ENCODE peak calls at places on chromosome 13, in five cellular contexts. V is ovary, X is OCI-LY7, T is esophagus muscularis mucosa, F is left ventricle myocardium inferior. D is an unnamed sample. For H3K36me3, the result is how much of the 10 kb centered on the place peaks cover.

GRCh38 chr13:29441301-29441700 is 154.2 kb downstream of the SLC7A1 start:
- DNase-seq in V (no peak), X (no peak), T (peak), F (no peak), D (no peak)

GRCh38 chr13:96994030-96994848 is at the start of gene OXGR1:
- DNase-seq in V (no peak), X (no peak), T (no peak), F (no peak), D (no peak)

GRCh38 chr13:105735269-105735668 is 800.2 kb downstream of the EFNB2 start:
- DNase-seq in V (no peak), X (no peak), T (no peak), F (no peak), D (no peak)

GRCh38 chr13:114099918-114100445 is 32.4 kb downstream of the RASA3 start:
- DNase-seq in V (no peak), X (peak), T (no peak), F (no peak), D (no peak)

GRCh38 chr13:111429064-111429558 is 108.7 kb downstream of the TEX29 start:
- DNase-seq in V (no peak), X (peak), T (no peak), F (no peak), D (no peak)

GRCh38 chr13:40318366-40318765 is 348.1 kb downstream of the FOXO1 start:
- DNase-seq in V (peak), X (peak), T (peak), F (peak), D (no peak)

GRCh38 chr13:34035676-34036325 is 217.9 kb downstream of the RFC3 start:
- DNase-seq in V (no peak), X (no peak), T (no peak), F (no peak), D (no peak)

GRCh38 chr13:40777166-40777956 is 6.4 kb upstream of the MRPS31 start:
- DNase-seq in V (no peak), X (peak), T (no peak), F (no peak), D (no peak)

GRCh38 chr13:26558912-26559485 is 1.5 kb downstream of the WASF3 start:
- DNase-seq in V (no peak), X (no peak), T (no peak), F (no peak), D (no peak)

GRCh38 chr13:102091231-102091630 is 310.6 kb downstream of the FGF14 start:
- DNase-seq in V (no peak), X (no peak), T (no peak), F (no peak), D (no peak)

GRCh38 chr13:21012841-21013681 is 48.3 kb downstream of the LATS2 start:
- DNase-seq in V (no peak), X (no peak), T (no peak), F (no peak), D (no peak)

GRCh38 chr13:66660013-66660804 is 569.9 kb downstream of the PCDH9 start:
- DNase-seq in V (no peak), X (peak), T (no peak), F (no peak), D (no peak)

GRCh38 chr13:75547917-75548316 is 1.7 kb upstream of the UCHL3 start:
- DNase-seq in V (no peak), X (no peak), T (no peak), F (no peak), D (no peak)

GRCh38 chr13:105202384-105202783 is 1333.1 kb downstream of the EFNB2 start:
- DNase-seq in V (no peak), X (no peak), T (no peak), F (no peak), D (no peak)

DNA sequence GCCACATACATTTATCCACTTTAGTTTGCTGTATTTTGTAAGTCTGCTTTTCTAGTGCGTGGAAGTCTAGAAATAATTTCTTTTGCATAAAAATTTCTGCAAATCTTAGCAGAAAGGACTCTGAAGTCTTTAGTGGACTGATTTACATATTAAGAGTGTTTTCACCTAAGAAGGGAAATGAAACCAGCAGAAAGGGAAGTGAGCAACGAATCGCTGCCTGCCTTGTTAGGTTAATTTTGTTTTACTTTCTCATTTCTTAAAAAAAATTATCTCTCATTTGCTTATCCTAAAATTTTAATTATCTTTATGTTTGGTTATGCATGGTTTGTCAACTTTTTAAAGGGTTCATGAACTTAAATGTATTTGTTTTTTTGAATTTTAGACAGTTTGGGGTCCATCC is 767 bp upstream of the GPR18 start:
- DNase-seq in V (no peak), X (peak), T (no peak), F (no peak), D (no peak)
- H3K27ac ChIP-seq in V (no peak), X (peak), T (no peak), F (no peak), D (peak)

GRCh38 chr13:50951366-50951765 is 41.8 kb downstream of the RNASEH2B start:
- DNase-seq in V (no peak), X (no peak), T (no peak), F (no peak), D (no peak)
- H3K36me3 ChIP-seq in V (under half), X (half or more), T (under half), F (under half), D (under half)

GRCh38 chr13:109332501-109333499 is 453.6 kb downstream of the IRS2 start:
- DNase-seq in V (no peak), X (no peak), T (peak), F (no peak), D (no peak)

GRCh38 chr13:109331898-109332297 is 454.5 kb downstream of the IRS2 start:
- DNase-seq in V (no peak), X (no peak), T (no peak), F (no peak), D (no peak)

GRCh38 chr13:109333893-109334651 is 452.3 kb downstream of the IRS2 start:
- DNase-seq in V (no peak), X (no peak), T (no peak), F (no peak), D (no peak)

GRCh38 chr13:109330941-109331340 is 455.4 kb downstream of the IRS2 start:
- DNase-seq in V (no peak), X (no peak), T (no peak), F (no peak), D (no peak)

GRCh38 chr13:109336730-109337129 is 449.7 kb downstream of the IRS2 start:
- DNase-seq in V (no peak), X (no peak), T (no peak), F (no peak), D (no peak)
- H3K27ac ChIP-seq in V (no peak), X (no peak), T (no peak), F (no peak), D (no peak)

GRCh38 chr13:48068036-48068435 is 26.9 kb downstream of the MED4 start:
- DNase-seq in V (no peak), X (no peak), T (no peak), F (no peak), D (no peak)
- H3K36me3 ChIP-seq in V (under half), X (half or more), T (half or more), F (half or more), D (half or more)

DNA sequence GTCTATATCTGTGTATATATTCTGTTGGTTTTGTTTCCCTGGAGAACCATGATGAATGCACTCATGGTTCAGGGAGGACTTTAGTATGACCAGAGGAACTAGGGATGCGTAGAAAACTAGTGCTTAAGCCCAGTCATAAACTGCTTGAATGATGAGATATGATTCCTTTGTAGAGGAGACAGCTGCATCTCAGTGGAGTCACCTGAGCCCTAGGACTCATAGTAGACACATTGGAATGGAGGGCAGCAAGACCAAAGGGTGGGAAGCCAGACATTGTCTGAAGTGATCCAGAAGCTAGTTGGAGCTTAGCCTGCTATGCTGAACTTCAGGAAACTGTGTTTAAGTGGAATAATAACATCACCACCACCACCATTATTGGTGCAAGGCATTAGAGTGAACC is 89.5 kb upstream of the SPATA13 start:
- DNase-seq in V (no peak), X (no peak), T (no peak), F (no peak), D (no peak)
- H3K27ac ChIP-seq in V (no peak), X (no peak), T (no peak), F (peak), D (no peak)